ENCODE peak calls at places on chromosome 4, in five cellular contexts. K is NCI-H187 treated with DMSO at 0.1 percent for 48 hours, T is tibial artery, H is globus pallidus, W is AML-193. U is an unnamed sample.
A peak's percentile ranks its signal among the peaks of the same experiment; 100 is the strongest.

GRCh38 chr4:180799798-180800197 is 1443.4 kb upstream of the TENM3 start:
- DNase-seq in K (no peak), T (no peak), H (no peak), W (no peak), U (no peak)

GRCh38 chr4:140174535-140174934 is 20.6 kb upstream of the MAML3 start:
- DNase-seq in K (no peak), T (no peak), H (no peak), W (peak; percentile 23), U (no peak)

GRCh38 chr4:186699298-186699697 is 24.4 kb downstream of the FAT1 start:
- DNase-seq in K (no peak), T (no peak), H (no peak), W (no peak), U (peak; percentile 76)

GRCh38 chr4:84971319-84971932 is 4.9 kb upstream of the WDFY3 start:
- DNase-seq in K (peak; percentile 39), T (no peak), H (peak; percentile 65), W (peak; percentile 54), U (no peak)

GRCh38 chr4:77740480-77740879 is 78.7 kb downstream of the CNOT6L start:
- DNase-seq in K (no peak), T (no peak), H (no peak), W (no peak), U (no peak)

GRCh38 chr4:16505726-16506125 is 279.5 kb upstream of the TAPT1 start:
- DNase-seq in K (no peak), T (no peak), H (no peak), W (no peak), U (no peak)

GRCh38 chr4:28444886-28445496 is 1584.3 kb downstream of the STIM2 start:
- DNase-seq in K (no peak), T (no peak), H (no peak), W (no peak), U (no peak)

GRCh38 chr4:88600129-88600849 is 8.0 kb downstream of the HERC3 start:
- DNase-seq in K (no peak), T (no peak), H (no peak), W (no peak), U (no peak)

GRCh38 chr4:11428161-11428700 is 463 bp downstream of the HS3ST1 start:
- DNase-seq in K (no peak), T (no peak), H (no peak), W (no peak), U (no peak)

GRCh38 chr4:42280327-42281095 is 116.8 kb upstream of the SHISA3 start:
- DNase-seq in K (no peak), T (no peak), H (no peak), W (peak; percentile 27), U (no peak)

GRCh38 chr4:146033149-146033548 is 94.5 kb upstream of the ZNF827 start:
- DNase-seq in K (no peak), T (no peak), H (no peak), W (no peak), U (peak; percentile 74)

GRCh38 chr4:43282534-43282933 is 390.0 kb downstream of the GRXCR1 start:
- DNase-seq in K (no peak), T (no peak), H (no peak), W (no peak), U (no peak)

U was measured in stomach.